ENCODE peak calls at places on chromosomes 2 and 18, in nine cellular contexts. One of them, this sample, is unnamed.

GRCh38 chr2:211258646-211259335 is 702.4 kb downstream of the CPS1 start:
- DNase-seq in neural progenitor cell: no peak
- DNase-seq in psoas muscle: no peak
- DNase-seq in A549: no peak
- DNase-seq in left lung: no peak
- DNase-seq in heart left ventricle: no peak
- DNase-seq in H9: no peak
- DNase-seq in ovary: no peak
- DNase-seq in IMR-90: no peak
- DNase-seq in this sample: no peak

GRCh38 chr2:16127958-16128357 is 187.6 kb downstream of the MYCN start:
- DNase-seq in psoas muscle: no peak
- DNase-seq in left lung: no peak
- DNase-seq in H9: no peak
- DNase-seq in IMR-90: no peak
- DNase-seq in neural progenitor cell: no peak
- DNase-seq in heart left ventricle: no peak
- DNase-seq in ovary: no peak
- DNase-seq in A549: no peak
- DNase-seq in this sample: no peak

GRCh38 chr2:190876641-190877040 is 4.0 kb upstream of the GLS start:
- DNase-seq in heart left ventricle: no peak
- DNase-seq in psoas muscle: no peak
- DNase-seq in A549: no peak
- DNase-seq in H9: no peak
- DNase-seq in ovary: no peak
- DNase-seq in left lung: no peak
- DNase-seq in neural progenitor cell: no peak
- DNase-seq in IMR-90: no peak
- DNase-seq in this sample: no peak

GRCh38 chr2:58541511-58541910 is 300.4 kb upstream of the FANCL start:
- DNase-seq in H9: no peak
- DNase-seq in ovary: no peak
- DNase-seq in psoas muscle: no peak
- DNase-seq in neural progenitor cell: peak; percentile 45
- DNase-seq in left lung: no peak
- DNase-seq in IMR-90: no peak
- DNase-seq in heart left ventricle: no peak
- DNase-seq in A549: no peak
- DNase-seq in this sample: no peak

GRCh38 chr2:76563730-76564129 is 853.0 kb upstream of the GCFC2 start:
- DNase-seq in neural progenitor cell: no peak
- DNase-seq in left lung: peak; percentile 47
- DNase-seq in psoas muscle: no peak
- DNase-seq in ovary: no peak
- DNase-seq in A549: no peak
- DNase-seq in H9: no peak
- DNase-seq in IMR-90: no peak
- DNase-seq in heart left ventricle: no peak
- DNase-seq in this sample: no peak

GRCh38 chr2:216495656-216496055 is 3.0 kb upstream of the RPL37A start:
- DNase-seq in ovary: no peak
- DNase-seq in IMR-90: peak; percentile 77
- DNase-seq in psoas muscle: no peak
- DNase-seq in neural progenitor cell: no peak
- DNase-seq in H9: no peak
- DNase-seq in heart left ventricle: no peak
- DNase-seq in A549: no peak
- DNase-seq in left lung: no peak
- DNase-seq in this sample: no peak

GRCh38 chr18:24683965-24684364 is 223.5 kb downstream of the HRH4 start:
- DNase-seq in left lung: no peak
- DNase-seq in psoas muscle: no peak
- DNase-seq in ovary: no peak
- DNase-seq in neural progenitor cell: no peak
- DNase-seq in H9: peak; percentile 61
- DNase-seq in IMR-90: no peak
- DNase-seq in A549: no peak
- DNase-seq in heart left ventricle: no peak
- DNase-seq in this sample: no peak

GRCh38 chr2:59206361-59206760 is 965.2 kb upstream of the FANCL start:
- DNase-seq in neural progenitor cell: no peak
- DNase-seq in A549: no peak
- DNase-seq in left lung: no peak
- DNase-seq in H9: no peak
- DNase-seq in IMR-90: no peak
- DNase-seq in ovary: no peak
- DNase-seq in heart left ventricle: no peak
- DNase-seq in psoas muscle: no peak
- DNase-seq in this sample: no peak

GRCh38 chr2:205834776-205835175 is 152.5 kb downstream of the NRP2 start:
- DNase-seq in ovary: peak; percentile 37
- DNase-seq in IMR-90: peak; percentile 3
- DNase-seq in left lung: no peak
- DNase-seq in H9: no peak
- DNase-seq in neural progenitor cell: no peak
- DNase-seq in heart left ventricle: no peak
- DNase-seq in psoas muscle: no peak
- DNase-seq in A549: no peak
- DNase-seq in this sample: no peak

GRCh38 chr2:205837663-205838062 is 155.4 kb downstream of the NRP2 start:
- DNase-seq in psoas muscle: no peak
- DNase-seq in IMR-90: no peak
- DNase-seq in ovary: no peak
- DNase-seq in left lung: no peak
- DNase-seq in A549: no peak
- DNase-seq in heart left ventricle: no peak
- DNase-seq in H9: no peak
- DNase-seq in neural progenitor cell: no peak
- DNase-seq in this sample: no peak

GRCh38 chr2:205835251-205835900 is 153.1 kb downstream of the NRP2 start:
- DNase-seq in heart left ventricle: no peak
- DNase-seq in neural progenitor cell: no peak
- DNase-seq in H9: no peak
- DNase-seq in IMR-90: no peak
- DNase-seq in left lung: no peak
- DNase-seq in psoas muscle: no peak
- DNase-seq in A549: no peak
- DNase-seq in ovary: no peak
- DNase-seq in this sample: no peak

GRCh38 chr2:205833874-205834273 is 151.6 kb downstream of the NRP2 start:
- DNase-seq in H9: no peak
- DNase-seq in ovary: no peak
- DNase-seq in heart left ventricle: no peak
- DNase-seq in psoas muscle: no peak
- DNase-seq in neural progenitor cell: no peak
- DNase-seq in IMR-90: no peak
- DNase-seq in A549: no peak
- DNase-seq in left lung: no peak
- DNase-seq in this sample: no peak

GRCh38 chr2:205835982-205836381 is 153.7 kb downstream of the NRP2 start:
- DNase-seq in left lung: no peak
- DNase-seq in psoas muscle: no peak
- DNase-seq in A549: no peak
- DNase-seq in IMR-90: no peak
- DNase-seq in H9: no peak
- DNase-seq in heart left ventricle: no peak
- DNase-seq in neural progenitor cell: no peak
- DNase-seq in ovary: no peak
- DNase-seq in this sample: no peak
- H3K27ac ChIP-seq in left lung: no peak overlapping the region
- H3K27ac ChIP-seq in psoas muscle: no peak overlapping the region
- H3K27ac ChIP-seq in A549: no peak overlapping the region
- H3K27ac ChIP-seq in IMR-90: no peak overlapping the region
- H3K27ac ChIP-seq in H9: no peak overlapping the region
- H3K27ac ChIP-seq in heart left ventricle: no peak overlapping the region
- H3K27ac ChIP-seq in neural progenitor cell: no peak overlapping the region
- H3K27ac ChIP-seq in ovary: no peak overlapping the region
- H3K27ac ChIP-seq in this sample: no peak overlapping the region

GRCh38 chr2:9205963-9206948 is at the start of gene ASAP2:
- DNase-seq in left lung: peak; percentile 93
- DNase-seq in neural progenitor cell: peak; percentile 95
- DNase-seq in IMR-90: peak; percentile 68
- DNase-seq in psoas muscle: peak; percentile 80
- DNase-seq in heart left ventricle: peak; percentile 89
- DNase-seq in A549: peak; percentile 76
- DNase-seq in H9: peak; percentile 65
- DNase-seq in ovary: peak; percentile 81
- DNase-seq in this sample: no peak
- H3K27ac ChIP-seq in left lung: peak within 1 kb of the TSS; percentile 84
- H3K27ac ChIP-seq in neural progenitor cell: no peak within 1 kb of the TSS
- H3K27ac ChIP-seq in IMR-90: peak within 1 kb of the TSS; percentile 80
- H3K27ac ChIP-seq in psoas muscle: peak within 1 kb of the TSS; percentile 65
- H3K27ac ChIP-seq in heart left ventricle: peak within 1 kb of the TSS; percentile 81
- H3K27ac ChIP-seq in A549: peak within 1 kb of the TSS; percentile 83
- H3K27ac ChIP-seq in H9: no peak within 1 kb of the TSS
- H3K27ac ChIP-seq in ovary: peak within 1 kb of the TSS; percentile 95
- H3K27ac ChIP-seq in this sample: peak within 1 kb of the TSS; percentile 68

GRCh38 chr2:62704654-62705006 is 883 bp upstream of the EHBP1 start:
- DNase-seq in H9: no peak
- DNase-seq in heart left ventricle: no peak
- DNase-seq in left lung: no peak
- DNase-seq in ovary: no peak
- DNase-seq in neural progenitor cell: no peak
- DNase-seq in psoas muscle: no peak
- DNase-seq in A549: no peak
- DNase-seq in IMR-90: no peak
- DNase-seq in this sample: no peak

GRCh38 chr2:62705859-62706720 is 577 bp downstream of the EHBP1 start:
- DNase-seq in A549: peak; percentile 80
- DNase-seq in IMR-90: peak; percentile 34
- DNase-seq in ovary: peak; percentile 76
- DNase-seq in psoas muscle: peak; percentile 74
- DNase-seq in H9: peak; percentile 74
- DNase-seq in left lung: no peak
- DNase-seq in heart left ventricle: peak; percentile 78
- DNase-seq in neural progenitor cell: peak; percentile 44
- DNase-seq in this sample: no peak

GRCh38 chr2:62705007-62705829 is at the start of gene EHBP1:
- DNase-seq in H9: peak; percentile 98
- DNase-seq in ovary: peak; percentile 99
- DNase-seq in neural progenitor cell: peak; percentile 99
- DNase-seq in psoas muscle: peak; percentile 99
- DNase-seq in heart left ventricle: peak; percentile 99
- DNase-seq in left lung: peak; percentile 99
- DNase-seq in A549: peak; percentile 100
- DNase-seq in IMR-90: peak; percentile 100
- DNase-seq in this sample: peak; percentile 87

GRCh38 chr2:62708751-62709150 is 3.2 kb downstream of the EHBP1 start:
- DNase-seq in H9: no peak
- DNase-seq in psoas muscle: no peak
- DNase-seq in heart left ventricle: no peak
- DNase-seq in ovary: no peak
- DNase-seq in IMR-90: no peak
- DNase-seq in left lung: no peak
- DNase-seq in A549: no peak
- DNase-seq in neural progenitor cell: no peak
- DNase-seq in this sample: no peak

DNA sequence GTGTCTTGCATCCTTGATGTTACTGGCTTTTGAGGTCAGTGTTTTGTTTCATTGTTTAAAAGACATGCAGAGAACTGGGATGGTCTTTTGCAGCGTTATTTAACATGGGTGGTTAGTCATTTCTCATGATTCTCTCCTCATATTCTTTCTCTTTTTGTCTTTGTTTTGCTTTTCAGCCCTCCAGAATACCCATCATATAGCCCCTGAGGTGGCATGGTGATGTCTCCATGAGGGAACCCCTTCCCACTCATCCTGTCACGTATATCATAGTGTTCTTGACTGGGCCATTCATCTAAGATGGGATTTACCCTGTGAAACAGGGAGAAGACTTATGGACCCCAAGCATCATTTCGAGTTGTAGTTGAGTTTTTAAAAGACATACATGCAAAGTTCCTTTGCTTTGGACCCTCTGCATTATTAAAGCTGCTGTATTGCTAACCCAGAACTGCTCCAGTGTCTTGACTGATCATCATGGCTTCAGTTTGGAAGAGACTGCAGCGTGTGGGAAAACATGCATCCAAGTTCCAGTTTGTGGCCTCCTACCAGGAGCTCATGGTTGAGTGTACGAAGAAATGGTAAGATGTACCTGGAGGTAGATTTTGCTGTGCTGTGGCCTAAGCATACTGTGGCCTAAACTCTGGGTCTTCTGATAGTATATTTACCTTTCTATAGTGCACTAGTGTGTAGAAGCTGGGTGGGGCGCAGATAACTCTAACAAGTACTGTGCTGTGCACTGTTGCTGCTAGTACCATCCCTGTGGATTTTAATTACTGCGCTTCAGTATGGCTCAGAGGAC is 1.4 kb downstream of the EHBP1 start:
- DNase-seq in A549: peak; percentile 21
- DNase-seq in left lung: no peak
- DNase-seq in ovary: no peak
- DNase-seq in psoas muscle: no peak
- DNase-seq in H9: no peak
- DNase-seq in heart left ventricle: no peak
- DNase-seq in neural progenitor cell: peak; percentile 9
- DNase-seq in IMR-90: no peak
- DNase-seq in this sample: no peak
- H3K27ac ChIP-seq in A549: peak overlapping the region; percentile 94
- H3K27ac ChIP-seq in left lung: no peak overlapping the region
- H3K27ac ChIP-seq in ovary: no peak overlapping the region
- H3K27ac ChIP-seq in psoas muscle: peak overlapping the region; percentile 81
- H3K27ac ChIP-seq in H9: no peak overlapping the region
- H3K27ac ChIP-seq in heart left ventricle: no peak overlapping the region
- H3K27ac ChIP-seq in neural progenitor cell: no peak overlapping the region
- H3K27ac ChIP-seq in IMR-90: peak overlapping the region; percentile 70
- H3K27ac ChIP-seq in this sample: peak overlapping the region; percentile 56

GRCh38 chr2:67877281-67877680 is 185.5 kb downstream of the C1D start:
- DNase-seq in psoas muscle: no peak
- DNase-seq in ovary: no peak
- DNase-seq in H9: peak; percentile 43
- DNase-seq in neural progenitor cell: peak; percentile 27
- DNase-seq in A549: no peak
- DNase-seq in left lung: no peak
- DNase-seq in heart left ventricle: no peak
- DNase-seq in IMR-90: no peak
- DNase-seq in this sample: no peak

GRCh38 chr2:67883316-67884080 is 179.3 kb downstream of the C1D start:
- DNase-seq in ovary: no peak
- DNase-seq in H9: no peak
- DNase-seq in neural progenitor cell: no peak
- DNase-seq in A549: no peak
- DNase-seq in IMR-90: no peak
- DNase-seq in heart left ventricle: no peak
- DNase-seq in psoas muscle: no peak
- DNase-seq in left lung: no peak
- DNase-seq in this sample: no peak

GRCh38 chr2:67878743-67879142 is 184.1 kb downstream of the C1D start:
- DNase-seq in H9: no peak
- DNase-seq in neural progenitor cell: no peak
- DNase-seq in ovary: no peak
- DNase-seq in heart left ventricle: no peak
- DNase-seq in left lung: no peak
- DNase-seq in psoas muscle: no peak
- DNase-seq in A549: no peak
- DNase-seq in IMR-90: no peak
- DNase-seq in this sample: no peak

GRCh38 chr2:67879586-67880290 is 183.1 kb downstream of the C1D start:
- DNase-seq in psoas muscle: no peak
- DNase-seq in left lung: no peak
- DNase-seq in A549: no peak
- DNase-seq in neural progenitor cell: no peak
- DNase-seq in IMR-90: peak; percentile 69
- DNase-seq in ovary: no peak
- DNase-seq in H9: no peak
- DNase-seq in heart left ventricle: no peak
- DNase-seq in this sample: no peak

GRCh38 chr2:67880291-67880761 is 182.5 kb downstream of the C1D start:
- DNase-seq in IMR-90: peak; percentile 16
- DNase-seq in A549: no peak
- DNase-seq in psoas muscle: no peak
- DNase-seq in neural progenitor cell: peak; percentile 33
- DNase-seq in heart left ventricle: no peak
- DNase-seq in left lung: no peak
- DNase-seq in ovary: no peak
- DNase-seq in H9: no peak
- DNase-seq in this sample: peak; percentile 28
- H3K27ac ChIP-seq in IMR-90: no peak overlapping the region
- H3K27ac ChIP-seq in A549: no peak overlapping the region
- H3K27ac ChIP-seq in psoas muscle: no peak overlapping the region
- H3K27ac ChIP-seq in neural progenitor cell: no peak overlapping the region
- H3K27ac ChIP-seq in heart left ventricle: no peak overlapping the region
- H3K27ac ChIP-seq in left lung: no peak overlapping the region
- H3K27ac ChIP-seq in ovary: no peak overlapping the region
- H3K27ac ChIP-seq in H9: no peak overlapping the region
- H3K27ac ChIP-seq in this sample: no peak overlapping the region